ENCODE peak calls at places on chromosomes 13 and 19, in eight cellular contexts. B, L, N, J, R, M, U and G are unnamed samples.

GRCh38 chr19:51458051-51458645 is at the start of gene SIGLEC8:
- DNase-seq in B (no peak), L (no peak), N (no peak), J (no peak), R (no peak), M (no peak), U (no peak), G (no peak)

GRCh38 chr19:18417250-18418033 is 1.8 kb upstream of the SSBP4 start:
- DNase-seq in B (peak; percentile 91), L (no peak), N (peak; percentile 91), J (no peak), R (peak; percentile 81), M (peak; percentile 94), U (peak; percentile 83), G (peak; percentile 79)

GRCh38 chr13:113329656-113330312 is 32.7 kb downstream of the LAMP1 start:
- DNase-seq in B (no peak), L (no peak), N (no peak), J (no peak), R (no peak), M (peak; percentile 5), U (no peak), G (no peak)

GRCh38 chr13:61275740-61276139 is 139.9 kb downstream of the PCDH20 start:
- DNase-seq in B (no peak), L (no peak), N (no peak), J (no peak), R (no peak), M (no peak), U (no peak), G (no peak)

GRCh38 chr13:93098972-93099371 is 127.6 kb upstream of the GPC6 start:
- DNase-seq in B (no peak), L (no peak), N (no peak), J (no peak), R (no peak), M (no peak), U (no peak), G (no peak)

GRCh38 chr19:11693505-11694499 is 44.9 kb downstream of the ZNF823 start:
- DNase-seq in B (no peak), L (no peak), N (no peak), J (no peak), R (peak; percentile 61), M (no peak), U (peak; percentile 45), G (peak; percentile 49)

GRCh38 chr19:13764821-13765394 is 586 bp downstream of the MRI1 start:
- DNase-seq in B (no peak), L (peak; percentile 29), N (no peak), J (peak; percentile 36), R (no peak), M (no peak), U (no peak), G (no peak)

GRCh38 chr19:50823389-50824042 is at the start of gene KLK1:
- DNase-seq in B (no peak), L (no peak), N (no peak), J (no peak), R (no peak), M (no peak), U (no peak), G (no peak)

GRCh38 chr19:12745166-12745897 is 6.3 kb upstream of the BEST2 start:
- DNase-seq in B (no peak), L (no peak), N (no peak), J (no peak), R (no peak), M (no peak), U (peak; percentile 32), G (no peak)

GRCh38 chr13:36509369-36509768 is 77.1 kb downstream of the CCNA1 start:
- DNase-seq in B (no peak), L (no peak), N (no peak), J (no peak), R (no peak), M (no peak), U (no peak), G (no peak)

GRCh38 chr19:18167975-18168645 is 5.5 kb upstream of the IFI30 start:
- DNase-seq in B (peak; percentile 53), L (peak; percentile 54), N (no peak), J (peak; percentile 62), R (no peak), M (peak; percentile 56), U (no peak), G (peak; percentile 56)

GRCh38 chr19:13615890-13616289 is 109.6 kb upstream of the CACNA1A start:
- DNase-seq in B (no peak), L (no peak), N (no peak), J (no peak), R (no peak), M (no peak), U (no peak), G (no peak)

GRCh38 chr19:41928754-41929535 is 696 bp upstream of the ERFL start:
- DNase-seq in B (no peak), L (no peak), N (no peak), J (no peak), R (peak; percentile 19), M (no peak), U (no peak), G (peak; percentile 62)

GRCh38 chr19:33752945-33753344 is 43.7 kb upstream of the KCTD15 start:
- DNase-seq in B (no peak), L (no peak), N (no peak), J (no peak), R (no peak), M (no peak), U (no peak), G (no peak)

GRCh38 chr19:13817615-13818371 is 22.6 kb downstream of the ZSWIM4 start:
- DNase-seq in B (peak; percentile 57), L (no peak), N (no peak), J (no peak), R (no peak), M (no peak), U (no peak), G (no peak)

GRCh38 chr13:25095862-25096453 is at the start of gene PABPC3:
- DNase-seq in B (no peak), L (no peak), N (no peak), J (no peak), R (no peak), M (no peak), U (no peak), G (no peak)

GRCh38 chr19:41919948-41920712 is 8.1 kb downstream of the ERFL start:
- DNase-seq in B (no peak), L (no peak), N (no peak), J (no peak), R (no peak), M (no peak), U (no peak), G (no peak)

GRCh38 chr13:98915563-98916348 is 62.1 kb downstream of the DOCK9 start:
- DNase-seq in B (no peak), L (no peak), N (no peak), J (no peak), R (no peak), M (no peak), U (peak; percentile 34), G (no peak)

GRCh38 chr13:101065314-101065713 is 351.0 kb downstream of the NALCN start:
- DNase-seq in B (no peak), L (no peak), N (no peak), J (no peak), R (no peak), M (no peak), U (peak; percentile 78), G (no peak)

GRCh38 chr19:10896851-10897526 is 25.6 kb downstream of the CARM1 start:
- DNase-seq in B (no peak), L (no peak), N (no peak), J (no peak), R (peak; percentile 9), M (no peak), U (no peak), G (peak; percentile 81)

GRCh38 chr13:107799001-107799400 is 416.3 kb downstream of the LIG4 start:
- DNase-seq in B (no peak), L (no peak), N (no peak), J (no peak), R (no peak), M (no peak), U (no peak), G (no peak)

GRCh38 chr13:106143392-106143791 is 392.1 kb downstream of the EFNB2 start:
- DNase-seq in B (no peak), L (no peak), N (no peak), J (no peak), R (no peak), M (no peak), U (peak; percentile 62), G (no peak)

GRCh38 chr19:33864311-33864850 is 67.7 kb downstream of the KCTD15 start:
- DNase-seq in B (no peak), L (no peak), N (no peak), J (no peak), R (no peak), M (no peak), U (no peak), G (no peak)

GRCh38 chr13:85970727-85971126 is 171.5 kb upstream of the SLITRK6 start:
- DNase-seq in B (no peak), L (no peak), N (no peak), J (no peak), R (no peak), M (no peak), U (no peak), G (peak; percentile 49)

GRCh38 chr13:52749446-52749845 is 9.8 kb upstream of the CNMD start:
- DNase-seq in B (no peak), L (no peak), N (no peak), J (no peak), R (no peak), M (no peak), U (no peak), G (no peak)

GRCh38 chr19:46297700-46298476 is 1.0 kb downstream of the HIF3A start:
- DNase-seq in B (peak; percentile 84), L (no peak), N (peak; percentile 85), J (no peak), R (no peak), M (peak; percentile 63), U (no peak), G (no peak)

GRCh38 chr19:47704656-47705055 is 8.6 kb upstream of the EHD2 start:
- DNase-seq in B (no peak), L (no peak), N (no peak), J (no peak), R (no peak), M (no peak), U (no peak), G (no peak)

GRCh38 chr13:40550130-40550529 is 116.3 kb downstream of the FOXO1 start:
- DNase-seq in B (no peak), L (no peak), N (no peak), J (no peak), R (no peak), M (no peak), U (peak; percentile 42), G (no peak)

GRCh38 chr19:49907745-49908446 is 11.2 kb upstream of the IL4I1 start:
- DNase-seq in B (no peak), L (no peak), N (no peak), J (no peak), R (no peak), M (no peak), U (no peak), G (no peak)

GRCh38 chr13:74596691-74597090 is 462.5 kb upstream of the KLF12 start:
- DNase-seq in B (no peak), L (no peak), N (no peak), J (no peak), R (no peak), M (no peak), U (no peak), G (no peak)

GRCh38 chr19:29784598-29785223 is 27.1 kb upstream of the CCNE1 start:
- DNase-seq in B (no peak), L (no peak), N (no peak), J (no peak), R (no peak), M (no peak), U (no peak), G (no peak)

GRCh38 chr19:45805719-45806118 is 9.4 kb downstream of the RSPH6A start:
- DNase-seq in B (no peak), L (no peak), N (no peak), J (no peak), R (no peak), M (no peak), U (no peak), G (no peak)